ENCODE peak calls at places on chromosomes 6 and 20, in four cellular contexts. One of them, this sample, is unnamed.

GRCh38 chr6:98833101-98834059 is 994 bp upstream of the POU3F2 start:
- DNase-seq in SK-N-SH: peak
- DNase-seq in GM12878: no peak
- DNase-seq in H1: peak
- DNase-seq in this sample: no peak

GRCh38 chr6:150271501-150272263 is 97.1 kb upstream of the IYD start:
- DNase-seq in SK-N-SH: no peak
- DNase-seq in GM12878: no peak
- DNase-seq in H1: no peak
- DNase-seq in this sample: no peak

GRCh38 chr20:62929051-62929538 is 2.8 kb upstream of the DIDO1 start:
- DNase-seq in SK-N-SH: no peak
- DNase-seq in GM12878: no peak
- DNase-seq in H1: peak
- DNase-seq in this sample: peak

GRCh38 chr6:14337157-14337556 is 219.6 kb downstream of the CD83 start:
- DNase-seq in SK-N-SH: no peak
- DNase-seq in GM12878: no peak
- DNase-seq in H1: no peak
- DNase-seq in this sample: no peak

GRCh38 chr6:129936329-129937165 is 75.4 kb upstream of the TMEM244 start:
- DNase-seq in SK-N-SH: no peak
- DNase-seq in GM12878: peak
- DNase-seq in H1: no peak
- DNase-seq in this sample: peak

GRCh38 chr20:37314617-37315292 is 25.3 kb downstream of the MANBAL start:
- DNase-seq in SK-N-SH: peak
- DNase-seq in GM12878: no peak
- DNase-seq in H1: no peak
- DNase-seq in this sample: no peak

GRCh38 chr6:35044771-35045275 is 96.3 kb downstream of the TCP11 start:
- DNase-seq in SK-N-SH: peak
- DNase-seq in GM12878: no peak
- DNase-seq in H1: no peak
- DNase-seq in this sample: no peak

GRCh38 chr6:1327630-1328029 is 15.7 kb downstream of the FOXQ1 start:
- DNase-seq in SK-N-SH: no peak
- DNase-seq in GM12878: no peak
- DNase-seq in H1: no peak
- DNase-seq in this sample: no peak

GRCh38 chr6:159833556-159833955 is 33.5 kb downstream of the PNLDC1 start:
- DNase-seq in SK-N-SH: no peak
- DNase-seq in GM12878: no peak
- DNase-seq in H1: no peak
- DNase-seq in this sample: no peak

GRCh38 chr6:36419295-36419694 is 23.4 kb downstream of the PXT1 start:
- DNase-seq in SK-N-SH: no peak
- DNase-seq in GM12878: no peak
- DNase-seq in H1: no peak
- DNase-seq in this sample: no peak

GRCh38 chr6:149061933-149062332 is 255.6 kb upstream of the TAB2 start:
- DNase-seq in SK-N-SH: no peak
- DNase-seq in GM12878: no peak
- DNase-seq in H1: no peak
- DNase-seq in this sample: no peak

GRCh38 chr6:145036848-145037567 is 698.3 kb downstream of the EPM2A start:
- DNase-seq in SK-N-SH: peak
- DNase-seq in GM12878: no peak
- DNase-seq in H1: no peak
- DNase-seq in this sample: no peak

GRCh38 chr6:109979033-109979921 is 1.2 kb downstream of the GPR6 start:
- DNase-seq in SK-N-SH: peak
- DNase-seq in GM12878: no peak
- DNase-seq in H1: peak
- DNase-seq in this sample: no peak

GRCh38 chr6:136077834-136078576 is 172.1 kb downstream of the MTFR2 start:
- DNase-seq in SK-N-SH: peak
- DNase-seq in GM12878: no peak
- DNase-seq in H1: no peak
- DNase-seq in this sample: no peak

GRCh38 chr6:90793771-90794170 is 206.9 kb upstream of the MAP3K7 start:
- DNase-seq in SK-N-SH: no peak
- DNase-seq in GM12878: no peak
- DNase-seq in H1: no peak
- DNase-seq in this sample: no peak

GRCh38 chr20:1150218-1150617 is 31.8 kb downstream of the PSMF1 start:
- DNase-seq in SK-N-SH: no peak
- DNase-seq in GM12878: no peak
- DNase-seq in H1: no peak
- DNase-seq in this sample: peak

GRCh38 chr6:130377371-130377770 is 11.6 kb downstream of the TMEM200A start:
- DNase-seq in SK-N-SH: no peak
- DNase-seq in GM12878: no peak
- DNase-seq in H1: no peak
- DNase-seq in this sample: no peak

GRCh38 chr6:46891396-46891795 is 30.3 kb downstream of the ADGRF5 start:
- DNase-seq in SK-N-SH: no peak
- DNase-seq in GM12878: no peak
- DNase-seq in H1: no peak
- DNase-seq in this sample: no peak

GRCh38 chr6:138461647-138462046 is 37.6 kb downstream of the NHSL1 start:
- DNase-seq in SK-N-SH: no peak
- DNase-seq in GM12878: no peak
- DNase-seq in H1: no peak
- DNase-seq in this sample: no peak

GRCh38 chr6:45653117-45653883 is 275.6 kb upstream of the SUPT3H start:
- DNase-seq in SK-N-SH: no peak
- DNase-seq in GM12878: no peak
- DNase-seq in H1: no peak
- DNase-seq in this sample: no peak

GRCh38 chr6:5497896-5498578 is 236.7 kb downstream of the FARS2 start:
- DNase-seq in SK-N-SH: peak
- DNase-seq in GM12878: no peak
- DNase-seq in H1: no peak
- DNase-seq in this sample: no peak

GRCh38 chr6:12403201-12403826 is 113.2 kb downstream of the EDN1 start:
- DNase-seq in SK-N-SH: no peak
- DNase-seq in GM12878: no peak
- DNase-seq in H1: no peak
- DNase-seq in this sample: no peak

GRCh38 chr6:99132026-99132425 is 184.3 kb upstream of the FBXL4 start:
- DNase-seq in SK-N-SH: no peak
- DNase-seq in GM12878: no peak
- DNase-seq in H1: no peak
- DNase-seq in this sample: no peak

GRCh38 chr20:4082406-4083102 is 67.2 kb upstream of the RNF24 start:
- DNase-seq in SK-N-SH: peak
- DNase-seq in GM12878: peak
- DNase-seq in H1: no peak
- DNase-seq in this sample: peak

GRCh38 chr6:150881911-150882481 is 16.5 kb downstream of the MTHFD1L start:
- DNase-seq in SK-N-SH: peak
- DNase-seq in GM12878: no peak
- DNase-seq in H1: no peak
- DNase-seq in this sample: peak

GRCh38 chr20:40654876-40655275 is 34.2 kb downstream of the MAFB start:
- DNase-seq in SK-N-SH: no peak
- DNase-seq in GM12878: no peak
- DNase-seq in H1: no peak
- DNase-seq in this sample: no peak

GRCh38 chr6:157832250-157832967 is 9.4 kb downstream of the SNX9 start:
- DNase-seq in SK-N-SH: no peak
- DNase-seq in GM12878: no peak
- DNase-seq in H1: no peak
- DNase-seq in this sample: no peak

GRCh38 chr6:6438286-6438685 is 117.8 kb upstream of the F13A1 start:
- DNase-seq in SK-N-SH: no peak
- DNase-seq in GM12878: no peak
- DNase-seq in H1: no peak
- DNase-seq in this sample: no peak

GRCh38 chr20:62706344-62706743 is 2.3 kb upstream of the NTSR1 start:
- DNase-seq in SK-N-SH: no peak
- DNase-seq in GM12878: no peak
- DNase-seq in H1: no peak
- DNase-seq in this sample: no peak

GRCh38 chr6:36201612-36202011 is 5.1 kb downstream of the BRPF3 start:
- DNase-seq in SK-N-SH: no peak
- DNase-seq in GM12878: no peak
- DNase-seq in H1: no peak
- DNase-seq in this sample: no peak

GRCh38 chr6:133964052-133964451 is 11.0 kb downstream of the TBPL1 start:
- DNase-seq in SK-N-SH: no peak
- DNase-seq in GM12878: no peak
- DNase-seq in H1: no peak
- DNase-seq in this sample: no peak

GRCh38 chr20:9594284-9594875 is 80.0 kb downstream of the LAMP5 start:
- DNase-seq in SK-N-SH: no peak
- DNase-seq in GM12878: no peak
- DNase-seq in H1: no peak
- DNase-seq in this sample: peak

GRCh38 chr6:138007014-138007472 is 100.2 kb downstream of the PERP start:
- DNase-seq in SK-N-SH: peak
- DNase-seq in GM12878: no peak
- DNase-seq in H1: peak
- DNase-seq in this sample: peak

GRCh38 chr6:134596191-134596590 is 278.3 kb upstream of the SGK1 start:
- DNase-seq in SK-N-SH: no peak
- DNase-seq in GM12878: no peak
- DNase-seq in H1: no peak
- DNase-seq in this sample: no peak

GRCh38 chr6:145278163-145278807 is 457.0 kb downstream of the EPM2A start:
- DNase-seq in SK-N-SH: no peak
- DNase-seq in GM12878: no peak
- DNase-seq in H1: no peak
- DNase-seq in this sample: peak

GRCh38 chr20:64082821-64083379 is 1.3 kb downstream of the LKAAEAR1 start:
- DNase-seq in SK-N-SH: no peak
- DNase-seq in GM12878: no peak
- DNase-seq in H1: no peak
- DNase-seq in this sample: no peak

GRCh38 chr20:438581-439469 is 23.5 kb downstream of the TBC1D20 start:
- DNase-seq in SK-N-SH: no peak
- DNase-seq in GM12878: peak
- DNase-seq in H1: no peak
- DNase-seq in this sample: no peak

GRCh38 chr20:48657426-48658197 is 170.2 kb downstream of the PREX1 start:
- DNase-seq in SK-N-SH: peak
- DNase-seq in GM12878: peak
- DNase-seq in H1: peak
- DNase-seq in this sample: peak

GRCh38 chr20:24470031-24470781 is 777 bp downstream of the SYNDIG1 start:
- DNase-seq in SK-N-SH: peak
- DNase-seq in GM12878: no peak
- DNase-seq in H1: peak
- DNase-seq in this sample: no peak
- H3K4me2 ChIP-seq in SK-N-SH: peak
- H3K4me2 ChIP-seq in GM12878: no peak
- H3K4me2 ChIP-seq in H1: peak
- H3K4me2 ChIP-seq in this sample: no peak

GRCh38 chr6:132198040-132198439 is 203.2 kb downstream of the MOXD1 start:
- DNase-seq in SK-N-SH: no peak
- DNase-seq in GM12878: no peak
- DNase-seq in H1: no peak
- DNase-seq in this sample: no peak
- TF ChIP-seq GABPA in SK-N-SH: no peak
- TF ChIP-seq GABPA in GM12878: no peak
- TF ChIP-seq GABPA in H1: no peak
- TF ChIP-seq GABPA in this sample: no peak

DNA sequence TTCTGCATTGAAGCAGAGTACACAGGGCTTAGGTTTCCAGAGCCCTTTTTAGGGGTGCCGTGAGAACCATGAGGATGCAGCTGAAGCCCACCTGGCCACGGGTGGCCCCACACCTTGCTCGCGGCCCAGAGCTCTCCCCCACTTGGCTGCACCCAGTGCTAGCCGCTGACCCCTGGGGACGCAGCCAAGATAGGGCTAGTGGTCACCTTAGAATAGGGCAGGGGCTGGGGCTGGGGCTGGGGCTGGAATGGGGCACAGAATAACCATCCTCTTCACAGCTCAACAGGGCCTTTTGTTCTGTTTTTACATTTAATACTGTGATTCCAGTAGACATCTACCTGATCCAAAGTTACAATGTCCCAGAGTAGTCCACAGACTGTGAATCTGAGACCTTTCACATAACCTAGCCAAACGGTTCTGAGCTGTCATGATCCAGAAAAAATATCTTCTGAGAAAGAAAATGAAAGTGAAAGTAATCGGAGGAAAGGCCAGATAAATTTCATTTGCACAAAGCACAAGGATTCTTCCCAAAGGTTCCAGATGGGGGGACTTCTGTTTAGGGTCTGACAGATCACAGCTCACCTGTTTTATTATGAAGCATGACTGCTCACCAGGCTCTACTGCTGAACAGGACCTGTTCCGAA is 402.1 kb downstream of the THBS2 start:
- DNase-seq in SK-N-SH: no peak
- DNase-seq in GM12878: no peak
- DNase-seq in H1: no peak
- DNase-seq in this sample: no peak
- H3K4me2 ChIP-seq in SK-N-SH: peak
- H3K4me2 ChIP-seq in GM12878: no peak
- H3K4me2 ChIP-seq in H1: no peak
- H3K4me2 ChIP-seq in this sample: peak

GRCh38 chr6:112480551-112480950 is 133.4 kb downstream of the RFPL4B start:
- DNase-seq in SK-N-SH: no peak
- DNase-seq in GM12878: no peak
- DNase-seq in H1: no peak
- DNase-seq in this sample: no peak
- TF ChIP-seq GABPA in SK-N-SH: no peak
- TF ChIP-seq GABPA in GM12878: no peak
- TF ChIP-seq GABPA in H1: no peak
- TF ChIP-seq GABPA in this sample: no peak

GRCh38 chr6:22673474-22673873 is 104.1 kb downstream of the HDGFL1 start:
- DNase-seq in SK-N-SH: no peak
- DNase-seq in GM12878: no peak
- DNase-seq in H1: no peak
- DNase-seq in this sample: no peak
- H3K4me2 ChIP-seq in SK-N-SH: no peak
- H3K4me2 ChIP-seq in GM12878: no peak
- H3K4me2 ChIP-seq in H1: no peak
- H3K4me2 ChIP-seq in this sample: no peak

DNA sequence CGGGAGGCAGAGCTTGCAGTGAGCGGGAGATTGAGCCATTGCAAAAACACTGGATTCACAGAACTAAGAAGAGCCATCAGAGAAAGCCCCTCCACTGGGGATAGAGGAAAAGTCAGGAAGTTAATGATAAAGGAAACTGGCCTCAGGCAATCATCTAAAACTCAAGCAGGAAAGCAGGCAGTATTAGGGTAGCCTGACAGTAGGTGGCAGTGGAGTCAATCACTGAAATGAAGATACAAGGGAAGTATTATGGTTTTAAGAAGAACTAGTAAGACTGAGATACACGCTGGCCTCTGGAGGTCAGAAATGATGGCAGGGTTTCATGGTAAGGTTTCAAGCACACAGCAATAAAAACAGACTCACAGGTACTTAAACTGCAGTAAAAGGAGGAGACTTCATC is 578.3 kb downstream of the HACE1 start:
- DNase-seq in SK-N-SH: no peak
- DNase-seq in GM12878: no peak
- DNase-seq in H1: peak
- DNase-seq in this sample: no peak
- TF ChIP-seq GABPA in SK-N-SH: no peak
- TF ChIP-seq GABPA in GM12878: no peak
- TF ChIP-seq GABPA in H1: no peak
- TF ChIP-seq GABPA in this sample: no peak

GRCh38 chr6:51024126-51024525 is 205.5 kb downstream of the TFAP2B start:
- DNase-seq in SK-N-SH: no peak
- DNase-seq in GM12878: no peak
- DNase-seq in H1: no peak
- DNase-seq in this sample: no peak
- H3K4me2 ChIP-seq in SK-N-SH: no peak
- H3K4me2 ChIP-seq in GM12878: no peak
- H3K4me2 ChIP-seq in H1: no peak
- H3K4me2 ChIP-seq in this sample: no peak